ENCODE peak calls at places on chromosomes 16 and 17, in six cellular contexts. Q is right atrium auricular region; M is GM23248; L is psoas muscle; J is CD4-positive, CD25-positive, alpha-beta regulatory T cell; K is cardiac muscle cell. I is an unnamed sample.
A peak's percentile ranks its signal among the peaks of the same experiment; 100 is the strongest.

GRCh38 chr17:57652811-57653210 is 92.3 kb downstream of the CCDC182 start:
- DNase-seq in Q (no peak), M (no peak), L (no peak), J (no peak), K (no peak), I (no peak)

GRCh38 chr16:67088551-67088950 is 21.2 kb upstream of the PHAF1 start:
- DNase-seq in Q (no peak), M (no peak), L (no peak), J (no peak), K (no peak), I (no peak)

GRCh38 chr17:79543566-79543965 is 67.3 kb downstream of the RBFOX3 start:
- DNase-seq in Q (no peak), M (no peak), L (no peak), J (no peak), K (no peak), I (no peak)

GRCh38 chr16:30874244-30874820 is 19.5 kb downstream of the BCL7C start:
- DNase-seq in Q (no peak), M (no peak), L (no peak), J (no peak), K (no peak), I (no peak)

GRCh38 chr16:6081320-6081976 is 983.9 kb upstream of the EEF2KMT start:
- DNase-seq in Q (no peak), M (peak; percentile 8), L (no peak), J (peak; percentile 2), K (peak; percentile 45), I (no peak)

GRCh38 chr17:8126306-8127066 is 2.6 kb upstream of the HES7 start:
- DNase-seq in Q (no peak), M (peak; percentile 67), L (no peak), J (peak; percentile 53), K (peak; percentile 81), I (no peak)

GRCh38 chr17:78822552-78822951 is 18.1 kb downstream of the USP36 start:
- DNase-seq in Q (no peak), M (peak; percentile 99), L (no peak), J (no peak), K (no peak), I (no peak)

GRCh38 chr17:48625502-48626201 is 506 bp downstream of the HOXB9 start:
- DNase-seq in Q (no peak), M (peak; percentile 55), L (no peak), J (peak; percentile 42), K (no peak), I (no peak)

GRCh38 chr16:15777533-15778203 is 79.2 kb downstream of the MYH11 start:
- DNase-seq in Q (no peak), M (peak; percentile 39), L (no peak), J (peak; percentile 48), K (peak; percentile 68), I (no peak)

GRCh38 chr17:70366421-70366820 is 197.1 kb downstream of the KCNJ2 start:
- DNase-seq in Q (no peak), M (no peak), L (no peak), J (no peak), K (no peak), I (no peak)

GRCh38 chr17:67080804-67081203 is 36.5 kb downstream of the CACNG1 start:
- DNase-seq in Q (no peak), M (no peak), L (no peak), J (peak; percentile 54), K (no peak), I (no peak)

GRCh38 chr16:83187404-83187803 is 560.6 kb downstream of the CDH13 start:
- DNase-seq in Q (no peak), M (peak; percentile 84), L (no peak), J (no peak), K (no peak), I (no peak)

DNA sequence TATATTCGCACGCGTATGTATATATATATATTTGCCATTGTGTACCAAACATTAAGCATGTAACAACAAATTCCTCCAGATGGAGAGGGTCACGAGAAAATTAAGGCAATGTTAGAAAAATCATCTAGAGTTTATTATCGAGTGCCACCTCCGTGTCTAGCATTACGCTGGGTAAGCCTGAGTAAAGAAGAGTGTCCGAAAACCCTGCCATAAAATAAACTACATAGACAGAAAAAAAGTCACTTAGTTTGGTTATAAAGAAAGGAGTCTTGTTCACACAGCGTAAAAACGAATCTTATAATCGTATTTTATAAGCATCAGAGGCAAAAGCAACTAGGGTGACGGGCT is 638 bp upstream of the RHOT1 start:
- DNase-seq in Q (no peak), M (no peak), L (no peak), J (no peak), K (no peak), I (no peak)
- H3K4me1 ChIP-seq in Q (peaks cover 34% of the 10 kb centered on the region), M (peaks cover 12% of the 10 kb centered on the region), L (peaks cover 20% of the 10 kb centered on the region), J (peaks cover 29% of the 10 kb centered on the region), K (peaks cover 6% of the 10 kb centered on the region), I (peaks cover 32% of the 10 kb centered on the region)

DNA sequence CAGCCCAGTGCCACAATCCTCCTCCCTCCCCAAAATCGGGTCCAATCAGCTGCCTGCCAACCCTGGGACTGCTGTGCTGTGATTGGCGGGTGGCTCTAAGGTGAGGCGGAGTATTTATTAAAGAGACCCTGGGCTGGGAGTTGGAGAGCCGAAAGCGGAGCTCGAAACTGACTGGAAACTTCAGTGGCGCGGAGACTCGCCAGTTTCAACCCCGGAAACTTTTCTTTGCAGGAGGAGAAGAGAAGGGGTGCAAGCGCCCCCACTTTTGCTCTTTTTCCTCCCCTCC is at the start of gene SOX9:
- DNase-seq in Q (peak; percentile 95), M (peak; percentile 96), L (peak; percentile 81), J (no peak), K (peak; percentile 93), I (no peak)
- H3K27ac ChIP-seq in Q (peak within 1 kb of the TSS; percentile 78), M (peak within 1 kb of the TSS; percentile 70), L (peak within 1 kb of the TSS; percentile 88), J (no peak within 1 kb of the TSS), K (no peak within 1 kb of the TSS), I (peak within 1 kb of the TSS; percentile 69)

DNA sequence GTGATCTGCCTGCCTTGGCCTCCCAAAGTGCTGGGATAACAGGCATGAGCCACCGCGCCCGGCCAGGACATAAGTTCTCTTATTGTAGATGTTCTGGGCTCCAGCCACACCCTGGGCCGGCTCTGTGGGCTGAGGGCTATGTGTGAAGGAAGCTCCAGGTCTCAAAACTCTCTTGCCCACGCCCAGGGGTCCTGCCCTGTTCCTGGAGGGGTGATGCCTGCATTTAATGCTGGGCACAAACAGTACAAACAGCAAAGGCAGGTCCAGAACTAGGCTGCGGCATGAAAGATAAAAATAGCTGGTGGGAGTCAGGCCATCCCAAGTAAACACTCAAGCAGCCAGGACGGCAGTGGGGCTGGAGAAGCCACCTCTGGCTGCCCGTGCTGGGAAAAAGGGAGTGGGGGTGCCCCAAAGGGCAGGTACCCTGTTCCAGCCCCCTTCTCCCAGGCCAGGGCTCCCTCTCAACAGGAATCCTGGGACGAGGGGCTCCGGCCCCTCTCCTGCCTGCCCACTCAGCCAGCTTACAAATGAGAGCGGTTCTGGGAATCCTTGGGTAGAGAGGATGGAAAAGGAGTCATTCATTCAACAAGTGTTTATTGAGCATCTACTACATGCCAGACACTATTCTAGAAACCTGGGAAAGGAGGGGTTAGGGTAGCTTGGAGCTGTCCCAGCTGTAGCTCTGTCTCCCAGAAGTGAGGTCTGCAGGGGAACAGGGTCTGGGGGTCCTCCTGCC is 4.6 kb downstream of the TRIM47 start:
- DNase-seq in Q (no peak), M (no peak), L (no peak), J (no peak), K (no peak), I (no peak)
- H3K4me1 ChIP-seq in Q (peaks cover 82% of the 10 kb centered on the region), M (peaks cover 44% of the 10 kb centered on the region), L (peaks cover 49% of the 10 kb centered on the region), J (peaks cover 54% of the 10 kb centered on the region), K (peaks cover 15% of the 10 kb centered on the region), I (peaks cover 74% of the 10 kb centered on the region)

DNA sequence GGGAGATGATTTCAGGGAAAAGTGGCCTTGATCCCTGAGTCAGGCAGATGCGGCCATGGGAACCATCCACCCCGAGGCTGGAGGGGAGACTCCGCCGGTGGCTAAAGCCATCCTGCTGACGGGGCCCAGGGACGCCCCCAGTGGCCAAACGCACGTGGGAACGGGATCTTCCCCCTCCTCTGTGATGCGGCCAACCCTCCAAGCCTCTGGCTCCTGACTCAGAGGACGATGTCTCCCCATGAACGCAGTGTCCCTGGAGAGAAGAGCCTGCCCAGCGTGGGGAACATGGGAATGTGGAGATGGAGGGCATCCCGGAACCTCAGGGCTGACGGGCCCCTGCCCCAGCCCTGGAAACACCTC is 25.0 kb downstream of the SLC7A5 start:
- DNase-seq in Q (no peak), M (no peak), L (no peak), J (no peak), K (no peak), I (no peak)
- H3K27ac ChIP-seq in Q (no peak overlapping the region), M (no peak overlapping the region), L (peak overlapping the region; percentile 55), J (no peak overlapping the region), K (no peak overlapping the region), I (no peak overlapping the region)

DNA sequence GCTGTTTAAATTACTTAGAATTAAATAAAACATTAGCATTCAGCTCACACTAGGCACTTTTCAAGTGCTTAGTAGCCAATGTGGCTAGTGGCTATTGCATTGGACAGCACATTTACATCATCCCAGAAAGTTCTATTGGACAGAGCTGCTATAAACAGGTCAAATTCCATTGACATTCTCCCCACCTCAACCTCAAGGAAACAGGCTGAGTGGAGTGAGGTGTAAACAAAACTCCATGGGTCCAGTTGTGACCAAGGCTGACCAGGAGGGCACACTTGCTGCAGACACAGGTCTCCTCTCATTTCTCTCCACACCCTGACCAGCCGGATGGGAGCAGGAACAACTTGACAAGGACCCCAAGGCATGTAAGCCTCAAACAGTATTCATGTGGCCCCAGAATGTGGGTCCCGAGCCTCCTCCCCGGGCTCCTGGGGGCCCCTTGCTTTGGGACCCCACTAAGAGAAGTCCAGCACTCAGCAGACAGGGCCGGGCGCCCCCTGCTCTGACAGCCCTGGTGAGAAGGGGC is 504 bp downstream of the C17orf113 start:
- DNase-seq in Q (no peak), M (no peak), L (no peak), J (no peak), K (no peak), I (no peak)
- H3K4me1 ChIP-seq in Q (peaks cover 12% of the 10 kb centered on the region), M (no peaks in the 10 kb centered on the region), L (peaks cover 4% of the 10 kb centered on the region), J (peaks cover 11% of the 10 kb centered on the region), K (peaks cover 17% of the 10 kb centered on the region), I (peaks cover 9% of the 10 kb centered on the region)

GRCh38 chr16:85010446-85010930 is 847 bp downstream of the ZDHHC7 start:
- DNase-seq in Q (no peak), M (peak; percentile 52), L (no peak), J (no peak), K (no peak), I (no peak)
- H3K27ac ChIP-seq in Q (peak overlapping the region; percentile 98), M (peak overlapping the region; percentile 89), L (peak overlapping the region; percentile 99), J (peak overlapping the region; percentile 97), K (peak overlapping the region; percentile 98), I (peak overlapping the region; percentile 97)

DNA sequence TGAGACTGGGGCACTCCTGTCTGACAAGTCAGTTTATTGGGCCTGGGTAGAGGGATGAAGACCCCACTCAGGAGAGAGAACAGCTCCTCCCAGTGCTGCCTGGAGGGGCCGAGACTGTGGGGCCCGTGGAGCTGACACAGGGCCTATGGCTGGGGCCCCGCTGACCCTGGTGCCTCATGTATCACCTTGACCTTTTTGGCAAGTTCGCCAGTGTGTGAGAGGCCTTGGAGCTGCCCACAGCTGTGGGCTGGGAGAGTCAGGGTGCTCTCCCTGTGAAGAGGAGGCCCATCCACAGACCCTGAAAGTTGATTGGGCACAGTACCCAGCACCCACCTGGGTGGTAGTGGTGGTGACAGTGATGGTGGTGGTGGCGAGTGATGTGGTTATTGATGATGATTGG is 28.9 kb downstream of the BAHCC1 start:
- DNase-seq in Q (no peak), M (no peak), L (no peak), J (no peak), K (no peak), I (no peak)
- H3K4me1 ChIP-seq in Q (peaks cover 82% of the 10 kb centered on the region), M (peaks cover 43% of the 10 kb centered on the region), L (peaks cover 71% of the 10 kb centered on the region), J (peaks cover 22% of the 10 kb centered on the region), K (peaks cover 12% of the 10 kb centered on the region), I (peaks cover 71% of the 10 kb centered on the region)

GRCh38 chr17:31564883-31565297 is 173.4 kb downstream of the RAB11FIP4 start:
- DNase-seq in Q (no peak), M (peak; percentile 20), L (no peak), J (no peak), K (no peak), I (no peak)
- H3K27ac ChIP-seq in Q (no peak overlapping the region), M (peak overlapping the region; percentile 23), L (no peak overlapping the region), J (no peak overlapping the region), K (no peak overlapping the region), I (peak overlapping the region; percentile 27)